ENCODE peak calls at places on chromosomes 16 and 17, in nine cellular contexts. X is stomach; S is H9; E is left lung; M is naive thymus-derived CD4-positive, alpha-beta T cell; L is uterus; C is IMR-90; P is CD8-positive, alpha-beta memory T cell; Q is mesendoderm. H is an unnamed sample. For H3K4me1, the result is how much of the 10 kb centered on the place peaks cover.

GRCh38 chr16:89700100-89700648 is 1.3 kb downstream of the SPATA2L start:
- DNase-seq in L (peak), P (peak), S (peak), Q (peak), X (peak), C (peak), E (peak), M (peak), H (peak)

GRCh38 chr17:74433421-74434121 is 1.7 kb downstream of the GPRC5C start:
- DNase-seq in L (no peak), M (no peak), P (no peak), X (peak), C (no peak), E (no peak), S (peak), Q (peak), H (no peak)

GRCh38 chr16:85390511-85391174 is 222.5 kb upstream of the GSE1 start:
- DNase-seq in E (peak), P (no peak), L (peak), M (no peak), C (peak), Q (no peak), S (no peak), X (peak), H (no peak)

GRCh38 chr16:87390641-87391323 is 1.4 kb upstream of the MAP1LC3B start:
- DNase-seq in E (no peak), Q (no peak), S (no peak), X (no peak), M (no peak), L (no peak), C (no peak), P (no peak), H (no peak)

GRCh38 chr17:76384222-76384986 is at the start of gene SPHK1:
- DNase-seq in C (peak), Q (peak), L (no peak), E (peak), P (peak), M (peak), X (peak), S (peak), H (peak)

GRCh38 chr17:51161541-51161940 is 4.7 kb upstream of the NME2 start:
- DNase-seq in P (no peak), M (no peak), S (no peak), E (no peak), X (no peak), Q (no peak), C (no peak), L (no peak), H (no peak)

GRCh38 chr17:4161179-4161559 is 18.2 kb downstream of the CYB5D2 start:
- DNase-seq in E (peak), Q (peak), M (no peak), P (no peak), L (no peak), S (peak), X (peak), C (peak), H (no peak)

GRCh38 chr17:82103588-82104451 is 5.8 kb upstream of the FASN start:
- DNase-seq in X (peak), Q (peak), C (no peak), S (peak), E (peak), L (peak), M (no peak), P (no peak), H (no peak)

GRCh38 chr16:89581045-89581695 is 5.6 kb downstream of the CPNE7 start:
- DNase-seq in C (peak), M (no peak), L (no peak), X (no peak), Q (peak), E (peak), S (no peak), P (no peak), H (no peak)

GRCh38 chr17:70987867-70988340 is 818.6 kb downstream of the KCNJ2 start:
- DNase-seq in E (no peak), Q (peak), P (no peak), X (no peak), C (no peak), M (no peak), L (no peak), S (peak), H (no peak)

GRCh38 chr16:53093162-53093744 is 38.5 kb downstream of the CHD9 start:
- DNase-seq in X (no peak), Q (no peak), M (no peak), S (no peak), P (no peak), C (no peak), L (no peak), E (no peak), H (no peak)
- H3K4me1 ChIP-seq in X (half or more), Q (under half), M (under half), S (under half), P (under half), C (under half), L (under half), E (half or more), H (under half)

GRCh38 chr16:79229371-79229770 is 371.2 kb downstream of the MAF start:
- DNase-seq in L (peak), M (no peak), C (no peak), X (no peak), P (no peak), Q (no peak), E (no peak), S (no peak), H (no peak)
- H3K27ac ChIP-seq in L (peak), M (no peak), C (no peak), X (no peak), P (no peak), Q (no peak), E (no peak), S (no peak), H (no peak)

GRCh38 chr16:66552288-66553143 is at the start of gene CKLF:
- DNase-seq in L (peak), C (peak), X (peak), Q (peak), S (peak), E (peak), P (peak), M (peak), H (peak)
- H3K4me1 ChIP-seq in L (under half), C (under half), X (half or more), Q (under half), S (under half), E (half or more), P (half or more), M (half or more), H (half or more)

GRCh38 chr17:61756561-61756960 is 106.8 kb downstream of the BRIP1 start:
- DNase-seq in C (no peak), X (no peak), M (no peak), P (no peak), Q (no peak), S (no peak), E (no peak), L (no peak), H (no peak)
- H3K27ac ChIP-seq in C (no peak), X (no peak), M (no peak), P (no peak), Q (no peak), S (no peak), E (no peak), L (no peak), H (no peak)

GRCh38 chr16:31371619-31372484 is 16.9 kb downstream of the ITGAX start:
- DNase-seq in X (no peak), M (no peak), E (no peak), C (no peak), L (no peak), Q (no peak), P (no peak), S (no peak), H (no peak)
- H3K4me1 ChIP-seq in X (under half), M (under half), E (under half), C (under half), L (under half), Q (under half), P (under half), S (under half), H (under half)

GRCh38 chr17:21283482-21284318 is 811 bp upstream of the MAP2K3 start:
- DNase-seq in Q (no peak), S (no peak), L (no peak), M (no peak), P (no peak), E (no peak), X (peak), C (peak), H (no peak)

GRCh38 chr17:21286066-21286770 is 1.7 kb downstream of the MAP2K3 start:
- DNase-seq in X (peak), M (no peak), S (no peak), L (peak), Q (peak), E (peak), C (peak), P (no peak), H (no peak)

GRCh38 chr17:21282850-21283249 is 1.7 kb upstream of the MAP2K3 start:
- DNase-seq in C (no peak), S (no peak), L (no peak), Q (no peak), E (no peak), P (no peak), X (no peak), M (no peak), H (no peak)

GRCh38 chr17:21285164-21286065 is 904 bp downstream of the MAP2K3 start:
- DNase-seq in L (no peak), Q (no peak), S (no peak), E (no peak), P (peak), X (peak), M (no peak), C (peak), H (no peak)

DNA sequence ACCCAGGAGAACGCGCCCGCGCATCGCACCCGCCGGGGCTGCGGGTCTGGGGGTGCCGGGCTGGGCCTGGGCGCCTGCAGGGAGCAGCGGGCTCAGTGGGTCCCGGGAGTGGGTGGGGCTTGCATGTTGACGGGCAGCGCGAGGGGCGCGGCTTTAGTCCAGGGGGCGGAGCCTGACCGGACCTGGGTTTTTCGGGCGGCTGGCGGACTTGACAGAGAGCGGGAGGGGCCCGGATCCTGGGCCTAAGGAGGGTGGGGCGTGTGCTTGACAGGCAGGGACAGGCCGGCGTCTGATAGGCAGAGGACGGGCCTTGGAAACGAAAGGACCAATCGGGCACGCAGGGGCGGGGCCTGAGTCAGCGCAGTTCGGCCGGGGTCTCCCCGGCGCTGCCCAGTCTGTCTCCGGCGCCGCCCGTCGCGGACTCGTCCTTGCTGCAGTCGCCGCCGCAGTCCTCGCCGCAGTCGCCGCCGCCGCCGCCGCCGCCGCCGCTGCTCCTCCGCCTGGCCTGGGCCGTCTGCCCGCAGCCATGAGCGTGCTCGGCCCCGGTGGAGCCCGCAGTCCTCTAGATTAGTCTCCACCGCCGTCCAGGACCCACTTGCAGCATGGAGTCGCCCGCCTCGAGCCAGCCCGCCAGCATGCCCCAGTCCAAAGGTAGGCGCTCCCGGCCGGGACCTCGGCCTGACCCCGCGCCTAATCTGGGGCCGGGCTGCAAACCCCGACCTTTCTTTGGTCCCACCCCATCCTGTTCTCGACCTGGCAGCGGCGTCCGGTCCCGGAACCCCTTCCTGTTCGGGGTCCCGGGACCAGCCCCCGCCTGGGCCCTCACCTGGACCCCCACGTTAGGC is at the start of gene MAP2K3:
- DNase-seq in E (peak), M (peak), S (peak), P (peak), L (peak), X (peak), Q (peak), C (peak), H (peak)
- H3K27ac ChIP-seq in E (peak), M (peak), S (no peak), P (peak), L (peak), X (peak), Q (no peak), C (peak), H (peak)

GRCh38 chr17:8382052-8382879 is 727 bp downstream of the RPL26 start:
- DNase-seq in P (no peak), C (no peak), E (no peak), S (no peak), M (no peak), L (no peak), X (no peak), Q (no peak), H (no peak)
- H3K4me1 ChIP-seq in P (under half), C (under half), E (half or more), S (under half), M (under half), L (under half), X (half or more), Q (under half), H (under half)

DNA sequence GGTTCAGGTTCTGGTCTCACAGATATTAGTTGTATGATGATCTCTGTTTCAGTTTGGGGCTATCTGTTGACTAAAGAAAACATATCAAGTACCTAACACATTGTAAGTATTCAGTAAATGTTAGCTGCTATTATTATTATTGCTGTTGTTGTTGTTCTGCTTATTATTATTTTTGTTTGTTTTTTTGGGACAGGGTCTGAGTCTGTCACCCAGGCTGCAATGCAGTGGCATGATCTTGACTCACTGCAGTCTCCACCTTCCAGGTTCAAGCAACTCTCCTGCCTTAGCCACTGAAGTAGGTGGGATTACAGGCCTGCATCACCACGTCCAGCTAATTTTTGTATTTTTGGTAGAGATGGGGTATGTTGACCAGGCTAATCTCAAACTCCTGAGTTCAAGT is 44.5 kb downstream of the ARHGAP17 start:
- DNase-seq in S (no peak), Q (no peak), C (no peak), L (no peak), E (no peak), P (no peak), X (no peak), M (no peak), H (no peak)
- H3K27ac ChIP-seq in S (no peak), Q (no peak), C (no peak), L (no peak), E (no peak), P (no peak), X (no peak), M (no peak), H (no peak)

GRCh38 chr17:17824780-17825614 is 11.8 kb downstream of the SREBF1 start:
- DNase-seq in Q (peak), P (peak), S (peak), E (no peak), C (no peak), M (no peak), L (peak), X (no peak), H (no peak)

GRCh38 chr17:17822189-17822978 is 14.4 kb downstream of the SREBF1 start:
- DNase-seq in X (peak), Q (no peak), M (no peak), S (no peak), P (no peak), C (peak), E (peak), L (peak), H (no peak)

GRCh38 chr17:17824119-17824779 is 12.5 kb downstream of the SREBF1 start:
- DNase-seq in Q (peak), L (peak), M (peak), C (no peak), S (no peak), X (no peak), E (no peak), P (no peak), H (no peak)

GRCh38 chr17:17826340-17826708 is 10.5 kb downstream of the SREBF1 start:
- DNase-seq in L (no peak), Q (no peak), M (no peak), C (no peak), X (no peak), P (peak), E (no peak), S (no peak), H (no peak)

DNA sequence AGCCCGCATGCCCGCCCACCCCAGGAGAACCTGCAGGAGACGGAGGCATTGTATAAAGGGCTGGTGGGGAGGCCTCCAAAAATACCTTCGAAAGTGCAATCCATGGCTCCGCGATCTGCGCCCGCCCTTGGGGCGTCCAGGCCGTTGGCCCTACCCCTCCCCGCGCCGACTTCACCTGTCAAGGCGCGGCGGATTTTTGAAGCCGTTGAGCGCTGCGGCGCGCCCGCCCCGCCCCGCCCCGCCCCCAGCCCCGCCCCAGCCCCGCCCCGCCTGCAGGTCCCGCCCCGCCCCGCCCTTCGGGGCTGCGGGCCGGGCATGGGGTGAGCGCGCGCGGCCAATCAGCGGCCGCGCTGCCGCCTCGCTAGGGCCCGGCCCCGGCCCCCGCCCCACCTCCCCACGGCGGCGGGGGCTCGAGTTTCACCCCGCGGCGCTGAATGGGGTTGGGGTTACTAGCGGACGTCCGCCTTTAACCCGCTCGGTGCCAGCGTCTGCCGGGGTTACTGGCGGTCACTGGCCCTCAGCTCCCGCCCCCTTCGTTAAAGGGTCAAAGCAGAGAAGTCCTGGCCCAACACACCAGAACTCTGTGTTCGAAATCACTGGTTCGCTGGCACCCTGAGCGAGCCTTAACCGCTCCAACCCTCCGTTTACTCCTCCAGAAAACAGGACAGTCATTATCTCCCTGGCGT is 13.2 kb downstream of the SREBF1 start:
- DNase-seq in Q (peak), M (peak), S (peak), L (peak), C (peak), E (peak), X (peak), P (peak), H (peak)
- H3K4me1 ChIP-seq in Q (under half), M (under half), S (under half), L (under half), C (half or more), E (half or more), X (half or more), P (half or more), H (half or more)

H was measured in effector memory CD4-positive, alpha-beta T cell.